ENCODE peak calls at places on chromosomes 12 and 14, in eight cellular contexts. One of them, this sample, is unnamed.

GRCh38 chr12:30015661-30016060 is 231.9 kb upstream of the TMTC1 start:
- DNase-seq in SJCRH30: no peak
- DNase-seq in CD4-positive, alpha-beta memory T cell: no peak
- DNase-seq in CD8-positive, alpha-beta memory T cell: no peak
- DNase-seq in naive thymus-derived CD4-positive, alpha-beta T cell: no peak
- DNase-seq in Peyer's patch: no peak
- DNase-seq in BJ: no peak
- DNase-seq in sigmoid colon: no peak
- DNase-seq in this sample: no peak

GRCh38 chr14:90520326-90520725 is 123.5 kb downstream of the CALM1 start:
- DNase-seq in sigmoid colon: no peak
- DNase-seq in naive thymus-derived CD4-positive, alpha-beta T cell: no peak
- DNase-seq in CD4-positive, alpha-beta memory T cell: no peak
- DNase-seq in BJ: no peak
- DNase-seq in CD8-positive, alpha-beta memory T cell: no peak
- DNase-seq in Peyer's patch: no peak
- DNase-seq in SJCRH30: peak; percentile 37
- DNase-seq in this sample: peak; percentile 24

GRCh38 chr12:6367969-6368892 is 7.1 kb downstream of the SCNN1A start:
- DNase-seq in Peyer's patch: no peak
- DNase-seq in sigmoid colon: no peak
- DNase-seq in CD4-positive, alpha-beta memory T cell: no peak
- DNase-seq in BJ: no peak
- DNase-seq in CD8-positive, alpha-beta memory T cell: no peak
- DNase-seq in SJCRH30: no peak
- DNase-seq in naive thymus-derived CD4-positive, alpha-beta T cell: no peak
- DNase-seq in this sample: peak; percentile 46

GRCh38 chr14:52692248-52692962 is 3.0 kb downstream of the ERO1A start:
- DNase-seq in naive thymus-derived CD4-positive, alpha-beta T cell: peak; percentile 34
- DNase-seq in CD8-positive, alpha-beta memory T cell: peak; percentile 14
- DNase-seq in Peyer's patch: peak; percentile 60
- DNase-seq in CD4-positive, alpha-beta memory T cell: peak; percentile 26
- DNase-seq in sigmoid colon: no peak
- DNase-seq in BJ: no peak
- DNase-seq in SJCRH30: no peak
- DNase-seq in this sample: no peak

GRCh38 chr14:94051115-94051514 is 25.0 kb downstream of the OTUB2 start:
- DNase-seq in sigmoid colon: peak; percentile 81
- DNase-seq in SJCRH30: no peak
- DNase-seq in Peyer's patch: peak; percentile 64
- DNase-seq in CD8-positive, alpha-beta memory T cell: no peak
- DNase-seq in BJ: no peak
- DNase-seq in naive thymus-derived CD4-positive, alpha-beta T cell: no peak
- DNase-seq in CD4-positive, alpha-beta memory T cell: no peak
- DNase-seq in this sample: no peak

GRCh38 chr12:116639765-116640164 is 80.6 kb downstream of the MAP1LC3B2 start:
- DNase-seq in sigmoid colon: no peak
- DNase-seq in Peyer's patch: no peak
- DNase-seq in BJ: no peak
- DNase-seq in CD8-positive, alpha-beta memory T cell: no peak
- DNase-seq in naive thymus-derived CD4-positive, alpha-beta T cell: no peak
- DNase-seq in SJCRH30: no peak
- DNase-seq in CD4-positive, alpha-beta memory T cell: no peak
- DNase-seq in this sample: no peak

GRCh38 chr12:40692617-40693502 is 621 bp downstream of the CNTN1 start:
- DNase-seq in BJ: no peak
- DNase-seq in Peyer's patch: no peak
- DNase-seq in CD4-positive, alpha-beta memory T cell: no peak
- DNase-seq in CD8-positive, alpha-beta memory T cell: no peak
- DNase-seq in sigmoid colon: peak; percentile 65
- DNase-seq in naive thymus-derived CD4-positive, alpha-beta T cell: no peak
- DNase-seq in SJCRH30: no peak
- DNase-seq in this sample: peak; percentile 54

GRCh38 chr12:52279683-52280318 is 5.4 kb downstream of the KRT86 start:
- DNase-seq in Peyer's patch: peak; percentile 34
- DNase-seq in sigmoid colon: no peak
- DNase-seq in CD4-positive, alpha-beta memory T cell: no peak
- DNase-seq in SJCRH30: no peak
- DNase-seq in BJ: no peak
- DNase-seq in naive thymus-derived CD4-positive, alpha-beta T cell: no peak
- DNase-seq in CD8-positive, alpha-beta memory T cell: no peak
- DNase-seq in this sample: no peak

GRCh38 chr14:24075485-24076301 is 4.3 kb downstream of the CPNE6 start:
- DNase-seq in CD8-positive, alpha-beta memory T cell: no peak
- DNase-seq in sigmoid colon: no peak
- DNase-seq in CD4-positive, alpha-beta memory T cell: no peak
- DNase-seq in SJCRH30: no peak
- DNase-seq in naive thymus-derived CD4-positive, alpha-beta T cell: no peak
- DNase-seq in Peyer's patch: no peak
- DNase-seq in BJ: no peak
- DNase-seq in this sample: no peak

GRCh38 chr12:57517187-57517586 is 3.1 kb downstream of the DDIT3 start:
- DNase-seq in Peyer's patch: no peak
- DNase-seq in CD4-positive, alpha-beta memory T cell: no peak
- DNase-seq in CD8-positive, alpha-beta memory T cell: no peak
- DNase-seq in naive thymus-derived CD4-positive, alpha-beta T cell: no peak
- DNase-seq in SJCRH30: no peak
- DNase-seq in sigmoid colon: no peak
- DNase-seq in BJ: peak; percentile 26
- DNase-seq in this sample: no peak

GRCh38 chr12:57516617-57517153 is 3.6 kb downstream of the DDIT3 start:
- DNase-seq in CD8-positive, alpha-beta memory T cell: no peak
- DNase-seq in SJCRH30: no peak
- DNase-seq in BJ: no peak
- DNase-seq in naive thymus-derived CD4-positive, alpha-beta T cell: no peak
- DNase-seq in sigmoid colon: no peak
- DNase-seq in Peyer's patch: no peak
- DNase-seq in CD4-positive, alpha-beta memory T cell: no peak
- DNase-seq in this sample: no peak

GRCh38 chr12:57514720-57515467 is 5.4 kb downstream of the DDIT3 start:
- DNase-seq in SJCRH30: no peak
- DNase-seq in sigmoid colon: no peak
- DNase-seq in Peyer's patch: no peak
- DNase-seq in naive thymus-derived CD4-positive, alpha-beta T cell: no peak
- DNase-seq in BJ: no peak
- DNase-seq in CD4-positive, alpha-beta memory T cell: no peak
- DNase-seq in CD8-positive, alpha-beta memory T cell: no peak
- DNase-seq in this sample: no peak

GRCh38 chr12:57515468-57515933 is 4.8 kb downstream of the DDIT3 start:
- DNase-seq in Peyer's patch: no peak
- DNase-seq in naive thymus-derived CD4-positive, alpha-beta T cell: no peak
- DNase-seq in CD8-positive, alpha-beta memory T cell: no peak
- DNase-seq in BJ: no peak
- DNase-seq in CD4-positive, alpha-beta memory T cell: no peak
- DNase-seq in SJCRH30: no peak
- DNase-seq in sigmoid colon: no peak
- DNase-seq in this sample: no peak

GRCh38 chr12:57515934-57516541 is 4.3 kb downstream of the DDIT3 start:
- DNase-seq in sigmoid colon: no peak
- DNase-seq in CD4-positive, alpha-beta memory T cell: no peak
- DNase-seq in BJ: no peak
- DNase-seq in SJCRH30: no peak
- DNase-seq in naive thymus-derived CD4-positive, alpha-beta T cell: no peak
- DNase-seq in Peyer's patch: no peak
- DNase-seq in CD8-positive, alpha-beta memory T cell: no peak
- DNase-seq in this sample: no peak
- H3K36me3 ChIP-seq in sigmoid colon: peaks cover 65% of the 10 kb centered on the region
- H3K36me3 ChIP-seq in CD4-positive, alpha-beta memory T cell: peaks cover 61% of the 10 kb centered on the region
- H3K36me3 ChIP-seq in BJ: peaks cover 49% of the 10 kb centered on the region
- H3K36me3 ChIP-seq in SJCRH30: peaks cover 84% of the 10 kb centered on the region
- H3K36me3 ChIP-seq in naive thymus-derived CD4-positive, alpha-beta T cell: peaks cover 27% of the 10 kb centered on the region
- H3K36me3 ChIP-seq in Peyer's patch: no peaks in the 10 kb centered on the region
- H3K36me3 ChIP-seq in CD8-positive, alpha-beta memory T cell: peaks cover 54% of the 10 kb centered on the region
- H3K36me3 ChIP-seq in this sample: peaks cover 70% of the 10 kb centered on the region

DNA sequence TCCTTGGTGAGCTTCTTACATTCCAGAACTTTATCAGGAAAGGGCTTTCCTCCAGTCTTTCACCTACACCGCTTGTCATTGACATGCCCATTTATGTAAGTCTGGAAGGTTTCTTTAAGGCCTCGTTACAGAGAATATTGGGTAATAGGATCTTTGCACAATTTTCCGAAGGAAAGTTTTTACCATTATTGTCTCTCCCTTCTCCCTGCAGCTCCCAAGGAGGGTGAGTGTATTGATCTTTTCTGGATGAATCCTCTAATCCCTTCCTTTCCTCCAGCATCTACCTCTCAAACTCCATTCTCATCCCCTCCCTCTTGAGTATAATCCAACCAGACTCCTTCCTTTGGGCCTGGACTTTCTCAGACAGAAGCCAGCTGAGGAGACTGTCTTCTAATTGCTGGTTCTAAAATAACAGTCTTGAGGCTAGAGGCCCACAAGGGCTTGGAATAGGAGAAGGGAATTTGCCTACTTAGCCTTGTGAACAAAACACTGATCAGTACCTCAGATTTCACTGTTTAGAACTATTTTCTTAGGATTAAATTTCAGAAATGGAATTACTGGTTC is 21.8 kb downstream of the WNK1 start:
- DNase-seq in BJ: no peak
- DNase-seq in Peyer's patch: no peak
- DNase-seq in CD8-positive, alpha-beta memory T cell: no peak
- DNase-seq in sigmoid colon: no peak
- DNase-seq in CD4-positive, alpha-beta memory T cell: no peak
- DNase-seq in SJCRH30: no peak
- DNase-seq in naive thymus-derived CD4-positive, alpha-beta T cell: no peak
- DNase-seq in this sample: no peak
- H3K36me3 ChIP-seq in BJ: peaks cover 2% of the 10 kb centered on the region
- H3K36me3 ChIP-seq in Peyer's patch: no peaks in the 10 kb centered on the region
- H3K36me3 ChIP-seq in CD8-positive, alpha-beta memory T cell: no peaks in the 10 kb centered on the region
- H3K36me3 ChIP-seq in sigmoid colon: no peaks in the 10 kb centered on the region
- H3K36me3 ChIP-seq in CD4-positive, alpha-beta memory T cell: no peaks in the 10 kb centered on the region
- H3K36me3 ChIP-seq in SJCRH30: no peaks in the 10 kb centered on the region
- H3K36me3 ChIP-seq in naive thymus-derived CD4-positive, alpha-beta T cell: no peaks in the 10 kb centered on the region
- H3K36me3 ChIP-seq in this sample: no peaks in the 10 kb centered on the region

GRCh38 chr14:50769893-50770500 is 61.0 kb downstream of the NIN start:
- DNase-seq in BJ: no peak
- DNase-seq in CD8-positive, alpha-beta memory T cell: no peak
- DNase-seq in CD4-positive, alpha-beta memory T cell: no peak
- DNase-seq in Peyer's patch: no peak
- DNase-seq in SJCRH30: no peak
- DNase-seq in sigmoid colon: no peak
- DNase-seq in naive thymus-derived CD4-positive, alpha-beta T cell: no peak
- DNase-seq in this sample: no peak
- H3K36me3 ChIP-seq in BJ: peaks cover 10% of the 10 kb centered on the region
- H3K36me3 ChIP-seq in CD8-positive, alpha-beta memory T cell: peaks cover 57% of the 10 kb centered on the region
- H3K36me3 ChIP-seq in CD4-positive, alpha-beta memory T cell: peaks cover 66% of the 10 kb centered on the region
- H3K36me3 ChIP-seq in Peyer's patch: no peaks in the 10 kb centered on the region
- H3K36me3 ChIP-seq in SJCRH30: peaks cover 26% of the 10 kb centered on the region
- H3K36me3 ChIP-seq in sigmoid colon: peaks cover 62% of the 10 kb centered on the region
- H3K36me3 ChIP-seq in naive thymus-derived CD4-positive, alpha-beta T cell: peaks cover 31% of the 10 kb centered on the region
- H3K36me3 ChIP-seq in this sample: peaks cover 77% of the 10 kb centered on the region

GRCh38 chr12:54521291-54522062 is 23.9 kb downstream of the NCKAP1L start:
- DNase-seq in sigmoid colon: no peak
- DNase-seq in BJ: no peak
- DNase-seq in SJCRH30: no peak
- DNase-seq in naive thymus-derived CD4-positive, alpha-beta T cell: no peak
- DNase-seq in Peyer's patch: no peak
- DNase-seq in CD8-positive, alpha-beta memory T cell: no peak
- DNase-seq in CD4-positive, alpha-beta memory T cell: no peak
- DNase-seq in this sample: no peak
- H3K36me3 ChIP-seq in sigmoid colon: peaks cover 98% of the 10 kb centered on the region
- H3K36me3 ChIP-seq in BJ: no peaks in the 10 kb centered on the region
- H3K36me3 ChIP-seq in SJCRH30: no peaks in the 10 kb centered on the region
- H3K36me3 ChIP-seq in naive thymus-derived CD4-positive, alpha-beta T cell: peaks cover 91% of the 10 kb centered on the region
- H3K36me3 ChIP-seq in Peyer's patch: no peaks in the 10 kb centered on the region
- H3K36me3 ChIP-seq in CD8-positive, alpha-beta memory T cell: peaks cover 94% of the 10 kb centered on the region
- H3K36me3 ChIP-seq in CD4-positive, alpha-beta memory T cell: peaks cover 90% of the 10 kb centered on the region
- H3K36me3 ChIP-seq in this sample: peaks cover 82% of the 10 kb centered on the region

DNA sequence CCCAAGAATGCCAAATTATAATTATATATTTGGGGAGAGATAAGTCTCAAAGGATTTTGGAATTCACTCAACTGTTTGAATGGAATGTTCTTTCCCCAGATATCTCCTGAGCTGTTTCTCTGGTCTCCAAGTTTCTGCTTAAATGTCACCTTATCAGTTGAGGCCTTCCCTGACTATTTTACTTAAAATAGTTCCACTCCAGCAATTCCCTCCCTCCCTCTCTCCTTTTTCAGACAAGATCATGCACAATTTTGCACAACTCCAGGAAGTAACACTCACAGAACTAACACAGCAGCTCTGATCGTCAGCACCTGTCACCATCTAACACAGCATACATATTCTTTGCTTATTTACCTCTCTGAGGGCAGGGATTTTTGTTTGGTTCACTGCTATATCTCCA is 12.5 kb downstream of the BTG1 start:
- DNase-seq in CD4-positive, alpha-beta memory T cell: no peak
- DNase-seq in sigmoid colon: no peak
- DNase-seq in naive thymus-derived CD4-positive, alpha-beta T cell: no peak
- DNase-seq in SJCRH30: no peak
- DNase-seq in Peyer's patch: no peak
- DNase-seq in CD8-positive, alpha-beta memory T cell: no peak
- DNase-seq in BJ: no peak
- DNase-seq in this sample: no peak
- H3K36me3 ChIP-seq in CD4-positive, alpha-beta memory T cell: peaks cover under 1% of the 10 kb centered on the region
- H3K36me3 ChIP-seq in sigmoid colon: no peaks in the 10 kb centered on the region
- H3K36me3 ChIP-seq in naive thymus-derived CD4-positive, alpha-beta T cell: no peaks in the 10 kb centered on the region
- H3K36me3 ChIP-seq in SJCRH30: no peaks in the 10 kb centered on the region
- H3K36me3 ChIP-seq in Peyer's patch: no peaks in the 10 kb centered on the region
- H3K36me3 ChIP-seq in CD8-positive, alpha-beta memory T cell: no peaks in the 10 kb centered on the region
- H3K36me3 ChIP-seq in BJ: no peaks in the 10 kb centered on the region
- H3K36me3 ChIP-seq in this sample: no peaks in the 10 kb centered on the region

GRCh38 chr12:101536069-101536674 is 58.6 kb upstream of the MYBPC1 start:
- DNase-seq in sigmoid colon: no peak
- DNase-seq in Peyer's patch: no peak
- DNase-seq in BJ: no peak
- DNase-seq in CD8-positive, alpha-beta memory T cell: no peak
- DNase-seq in naive thymus-derived CD4-positive, alpha-beta T cell: no peak
- DNase-seq in CD4-positive, alpha-beta memory T cell: no peak
- DNase-seq in SJCRH30: no peak
- DNase-seq in this sample: no peak
- H3K36me3 ChIP-seq in sigmoid colon: no peaks in the 10 kb centered on the region
- H3K36me3 ChIP-seq in Peyer's patch: no peaks in the 10 kb centered on the region
- H3K36me3 ChIP-seq in BJ: no peaks in the 10 kb centered on the region
- H3K36me3 ChIP-seq in CD8-positive, alpha-beta memory T cell: no peaks in the 10 kb centered on the region
- H3K36me3 ChIP-seq in naive thymus-derived CD4-positive, alpha-beta T cell: no peaks in the 10 kb centered on the region
- H3K36me3 ChIP-seq in CD4-positive, alpha-beta memory T cell: no peaks in the 10 kb centered on the region
- H3K36me3 ChIP-seq in SJCRH30: no peaks in the 10 kb centered on the region
- H3K36me3 ChIP-seq in this sample: no peaks in the 10 kb centered on the region

GRCh38 chr12:119718141-119718540 is 50.2 kb downstream of the PRKAB1 start:
- DNase-seq in BJ: no peak
- DNase-seq in naive thymus-derived CD4-positive, alpha-beta T cell: no peak
- DNase-seq in CD4-positive, alpha-beta memory T cell: no peak
- DNase-seq in CD8-positive, alpha-beta memory T cell: no peak
- DNase-seq in SJCRH30: no peak
- DNase-seq in Peyer's patch: no peak
- DNase-seq in sigmoid colon: no peak
- DNase-seq in this sample: no peak
- H3K36me3 ChIP-seq in BJ: peaks cover 3% of the 10 kb centered on the region
- H3K36me3 ChIP-seq in naive thymus-derived CD4-positive, alpha-beta T cell: no peaks in the 10 kb centered on the region
- H3K36me3 ChIP-seq in CD4-positive, alpha-beta memory T cell: no peaks in the 10 kb centered on the region
- H3K36me3 ChIP-seq in CD8-positive, alpha-beta memory T cell: no peaks in the 10 kb centered on the region
- H3K36me3 ChIP-seq in SJCRH30: peaks cover 44% of the 10 kb centered on the region
- H3K36me3 ChIP-seq in Peyer's patch: no peaks in the 10 kb centered on the region
- H3K36me3 ChIP-seq in sigmoid colon: no peaks in the 10 kb centered on the region
- H3K36me3 ChIP-seq in this sample: no peaks in the 10 kb centered on the region

This sample was measured in lower lobe of right lung.